ENCODE peak calls at places on chromosomes 2 and 18, in six cellular contexts. X is PC-3, L is dorsolateral prefrontal cortex, J is IMR-90, O is nephron progenitor cell, A is choroid plexus epithelial cell. K is an unnamed sample.
A peak's percentile ranks its signal among the peaks of the same experiment; 100 is the strongest.

GRCh38 chr18:45749918-45750689 is 26.1 kb downstream of the SLC14A1 start:
- DNase-seq in O (no peak), J (peak; percentile 54), X (peak; percentile 27), L (no peak), A (peak; percentile 36), K (no peak)

GRCh38 chr2:236843604-236844003 is 242.1 kb upstream of the COPS8 start:
- DNase-seq in A (no peak), X (no peak), O (no peak), L (no peak), J (no peak), K (no peak)

GRCh38 chr18:5891361-5892215 is 3.7 kb downstream of the TMEM200C start:
- DNase-seq in A (no peak), X (no peak), O (no peak), L (no peak), J (no peak), K (no peak)

GRCh38 chr2:232894746-232895145 is 24.7 kb downstream of the SNORC start:
- DNase-seq in J (no peak), O (no peak), A (no peak), L (no peak), X (no peak), K (no peak)

GRCh38 chr2:240024766-240025165 is 376 bp downstream of the NDUFA10 start:
- DNase-seq in A (peak; percentile 9), L (no peak), O (peak; percentile 34), X (no peak), J (no peak), K (no peak)

GRCh38 chr2:72745679-72746368 is 80.0 kb downstream of the EXOC6B start:
- DNase-seq in X (peak; percentile 85), J (peak; percentile 78), O (peak; percentile 6), A (peak; percentile 89), L (no peak), K (peak; percentile 13)

GRCh38 chr2:108988796-108989713 is at the start of gene EDAR:
- DNase-seq in J (no peak), L (no peak), X (peak; percentile 77), A (peak; percentile 37), O (peak; percentile 51), K (peak; percentile 31)

GRCh38 chr2:133733856-133734255 is 165.6 kb upstream of the NCKAP5 start:
- DNase-seq in X (no peak), O (no peak), L (no peak), J (peak; percentile 85), A (no peak), K (no peak)

GRCh38 chr2:164873096-164873670 is 31.6 kb upstream of the COBLL1 start:
- DNase-seq in J (no peak), A (no peak), L (no peak), O (no peak), X (no peak), K (no peak)

GRCh38 chr18:39732918-39733317 is 2167.3 kb upstream of the CELF4 start:
- DNase-seq in J (no peak), L (no peak), O (no peak), A (no peak), X (no peak), K (no peak)

GRCh38 chr18:11175266-11175947 is 26.0 kb upstream of the PIEZO2 start:
- DNase-seq in X (no peak), O (no peak), L (no peak), J (peak; percentile 85), A (peak; percentile 80), K (no peak)

GRCh38 chr2:41963661-41964525 is 83.9 kb upstream of the PKDCC start:
- DNase-seq in J (peak; percentile 26), L (no peak), O (peak; percentile 74), X (peak; percentile 41), A (peak; percentile 41), K (peak; percentile 31)

GRCh38 chr2:112607680-112608438 is 23.4 kb downstream of the CHCHD5 start:
- DNase-seq in X (peak; percentile 77), L (no peak), O (no peak), A (no peak), J (no peak), K (no peak)

DNA sequence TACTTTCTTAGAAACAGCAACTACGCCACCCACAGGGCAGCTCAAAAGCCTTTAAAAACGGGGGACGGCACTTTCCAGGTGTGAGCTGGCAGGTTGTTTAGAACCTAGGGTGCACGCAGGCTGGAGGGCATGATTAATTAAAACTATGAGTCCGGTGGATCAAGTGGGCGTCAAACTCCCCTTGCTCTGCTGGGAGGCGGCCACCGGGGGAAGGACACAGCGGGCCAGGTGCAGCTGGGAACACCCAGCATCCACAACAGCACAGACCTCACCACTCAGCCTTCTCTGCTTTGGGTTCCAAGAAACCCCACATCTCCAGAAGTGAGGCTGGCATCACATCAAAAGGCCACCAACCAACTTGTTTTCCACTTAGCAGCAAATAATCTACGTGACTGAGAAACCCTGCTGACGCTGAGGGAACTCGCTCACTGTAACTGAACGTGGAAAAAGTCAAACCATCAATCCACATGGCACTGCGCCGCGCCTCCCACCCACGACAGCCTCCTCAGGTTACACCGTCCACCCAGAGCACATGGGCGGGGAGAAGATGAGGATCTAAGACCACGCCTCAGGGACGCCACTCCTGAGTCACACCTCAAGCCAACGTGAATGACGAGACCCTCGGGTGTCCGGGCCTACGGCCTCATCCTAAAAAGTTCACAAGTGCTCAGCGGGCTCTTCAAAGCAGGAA is 118.2 kb downstream of the ZNF516 start:
- DNase-seq in J (no peak), L (no peak), X (no peak), O (no peak), A (no peak), K (no peak)
- TF ChIP-seq CTCF in J (no peak), L (no peak), X (peak; percentile 37), O (no peak), A (no peak), K (no peak)

GRCh38 chr2:202033317-202034248 is at the start of gene FZD7:
- DNase-seq in O (peak; percentile 95), L (peak; percentile 94), X (peak; percentile 89), A (peak; percentile 92), J (peak; percentile 92), K (peak; percentile 87)

GRCh38 chr2:202036601-202037037 is 3.0 kb downstream of the FZD7 start:
- DNase-seq in O (peak; percentile 51), A (peak; percentile 45), X (no peak), L (peak; percentile 78), J (peak; percentile 35), K (peak; percentile 56)

GRCh38 chr2:202035941-202036372 is 2.3 kb downstream of the FZD7 start:
- DNase-seq in L (no peak), J (peak; percentile 41), A (no peak), O (peak; percentile 31), X (no peak), K (no peak)

GRCh38 chr2:202034249-202035088 is 814 bp downstream of the FZD7 start:
- DNase-seq in J (no peak), X (peak; percentile 29), A (peak; percentile 70), O (peak; percentile 49), L (no peak), K (peak; percentile 30)

GRCh38 chr2:202035089-202035940 is 1.7 kb downstream of the FZD7 start:
- DNase-seq in J (peak; percentile 87), A (peak; percentile 76), O (peak; percentile 76), L (peak; percentile 88), X (no peak), K (peak; percentile 67)
- TF ChIP-seq CTCF in J (peak; percentile 82), A (peak; percentile 65), O (peak; percentile 57), L (peak; percentile 27), X (no peak), K (peak; percentile 64)

GRCh38 chr18:37282386-37283037 is 283.1 kb downstream of the CELF4 start:
- DNase-seq in L (no peak), X (peak; percentile 1), J (no peak), O (peak; percentile 21), A (no peak), K (no peak)
- TF ChIP-seq CTCF in L (peak; percentile 16), X (peak; percentile 48), J (peak; percentile 21), O (peak; percentile 47), A (peak; percentile 51), K (peak; percentile 44)

GRCh38 chr2:162422894-162423293 is 79.0 kb downstream of the GCA start:
- DNase-seq in A (peak; percentile 22), L (no peak), O (no peak), J (no peak), X (no peak), K (no peak)
- TF ChIP-seq CTCF in A (peak; percentile 46), L (peak; percentile 8), O (no peak), J (no peak), X (peak; percentile 41), K (no peak)

GRCh38 chr2:159558479-159558878 is 57.9 kb downstream of the BAZ2B start:
- DNase-seq in X (no peak), O (no peak), A (peak; percentile 8), J (no peak), L (no peak), K (no peak)

GRCh38 chr2:159559034-159559433 is 57.3 kb downstream of the BAZ2B start:
- DNase-seq in J (no peak), L (no peak), X (no peak), A (no peak), O (no peak), K (no peak)

GRCh38 chr2:159555651-159556392 is 60.5 kb downstream of the BAZ2B start:
- DNase-seq in J (no peak), O (no peak), X (no peak), A (peak; percentile 9), L (no peak), K (no peak)

GRCh38 chr2:159561242-159561641 is 55.1 kb downstream of the BAZ2B start:
- DNase-seq in A (no peak), L (no peak), J (no peak), X (no peak), O (no peak), K (no peak)

DNA sequence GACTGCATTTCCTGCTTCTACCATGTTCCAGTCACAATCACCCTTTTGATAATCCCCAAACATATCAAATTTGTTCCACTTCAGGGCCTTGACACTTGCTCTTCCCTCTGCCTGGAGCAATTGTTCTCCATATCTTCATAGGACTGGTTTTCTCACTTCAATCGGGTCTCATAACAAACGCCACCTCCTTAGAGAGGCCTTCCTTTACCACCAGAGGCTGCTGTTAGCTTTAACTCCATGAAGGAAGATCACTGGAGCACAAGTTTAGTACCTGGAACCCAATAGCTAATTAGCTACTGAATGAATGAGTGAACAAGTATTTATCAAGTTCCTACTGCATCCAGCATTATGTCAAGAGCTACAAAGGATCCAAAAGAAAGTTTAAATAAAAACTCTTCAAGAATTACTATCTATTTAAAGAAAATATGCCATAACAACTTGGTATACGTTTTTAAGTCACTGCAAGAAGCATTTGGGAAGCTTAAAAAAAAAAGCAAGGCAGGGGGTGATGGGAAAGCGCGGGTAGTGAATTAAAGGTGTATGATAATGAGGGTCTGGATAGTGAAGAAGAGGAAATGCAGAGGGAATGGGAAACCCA is 58.8 kb downstream of the BAZ2B start:
- DNase-seq in J (peak; percentile 8), A (peak; percentile 61), L (no peak), X (peak; percentile 47), O (no peak), K (no peak)
- TF ChIP-seq CTCF in J (peak; percentile 24), A (peak; percentile 62), L (no peak), X (peak; percentile 70), O (no peak), K (no peak)

GRCh38 chr18:8882632-8883408 is 177.5 kb downstream of the MTCL1 start:
- DNase-seq in A (no peak), O (peak; percentile 22), L (no peak), J (no peak), X (peak; percentile 93), K (peak; percentile 59)
- TF ChIP-seq CTCF in A (no peak), O (no peak), L (no peak), J (no peak), X (peak; percentile 81), K (peak; percentile 59)

K was measured in neural crest cell.